ENCODE peak calls at places on chromosomes 4 and X, in five cellular contexts. One of them, this sample, is unnamed.

GRCh38 chr4:14862881-14863280 is 139.4 kb upstream of the CPEB2 start:
- DNase-seq in HepG2: no peak
- DNase-seq in HCT116: no peak
- DNase-seq in K562: peak
- DNase-seq in GM12878: no peak
- DNase-seq in this sample: no peak

GRCh38 chrX:43375146-43375545 is 281.0 kb upstream of the MAOA start:
- DNase-seq in HepG2: no peak
- DNase-seq in HCT116: no peak
- DNase-seq in K562: no peak
- DNase-seq in GM12878: no peak
- DNase-seq in this sample: no peak

GRCh38 chr4:40307627-40308497 is 27.3 kb upstream of the CHRNA9 start:
- DNase-seq in HepG2: no peak
- DNase-seq in HCT116: no peak
- DNase-seq in K562: peak
- DNase-seq in GM12878: peak
- DNase-seq in this sample: no peak

GRCh38 chrX:152926923-152927322 is 29.1 kb downstream of the ZNF185 start:
- DNase-seq in HepG2: no peak
- DNase-seq in HCT116: no peak
- DNase-seq in K562: no peak
- DNase-seq in GM12878: no peak
- DNase-seq in this sample: no peak

GRCh38 chr4:120801171-120801758 is 121.3 kb downstream of the PRDM5 start:
- DNase-seq in HepG2: no peak
- DNase-seq in HCT116: no peak
- DNase-seq in K562: no peak
- DNase-seq in GM12878: no peak
- DNase-seq in this sample: no peak

GRCh38 chrX:132615396-132616131 is 126.7 kb upstream of the MBNL3 start:
- DNase-seq in HepG2: peak
- DNase-seq in HCT116: peak
- DNase-seq in K562: peak
- DNase-seq in GM12878: no peak
- DNase-seq in this sample: peak

GRCh38 chrX:13733506-13733905 is 914 bp downstream of the TRAPPC2 start:
- DNase-seq in HepG2: no peak
- DNase-seq in HCT116: no peak
- DNase-seq in K562: no peak
- DNase-seq in GM12878: no peak
- DNase-seq in this sample: no peak

GRCh38 chr4:177367336-177367735 is 57.7 kb downstream of the NEIL3 start:
- DNase-seq in HepG2: peak
- DNase-seq in HCT116: no peak
- DNase-seq in K562: no peak
- DNase-seq in GM12878: no peak
- DNase-seq in this sample: no peak

GRCh38 chr4:1410491-1411325 is 4.5 kb upstream of the NKX1-1 start:
- DNase-seq in HepG2: peak
- DNase-seq in HCT116: no peak
- DNase-seq in K562: peak
- DNase-seq in GM12878: no peak
- DNase-seq in this sample: peak

GRCh38 chr4:75940692-75941253 is at the start of gene NAAA:
- DNase-seq in HepG2: peak
- DNase-seq in HCT116: peak
- DNase-seq in K562: peak
- DNase-seq in GM12878: no peak
- DNase-seq in this sample: peak

GRCh38 chr4:98113005-98113404 is 30.3 kb downstream of the STPG2 start:
- DNase-seq in HepG2: peak
- DNase-seq in HCT116: peak
- DNase-seq in K562: no peak
- DNase-seq in GM12878: no peak
- DNase-seq in this sample: no peak

GRCh38 chr4:59608466-59608865 is 1591.7 kb upstream of the ADGRL3 start:
- DNase-seq in HepG2: no peak
- DNase-seq in HCT116: no peak
- DNase-seq in K562: no peak
- DNase-seq in GM12878: no peak
- DNase-seq in this sample: no peak

GRCh38 chrX:54181196-54181953 is 1.7 kb downstream of the FAM120C start:
- DNase-seq in HepG2: no peak
- DNase-seq in HCT116: no peak
- DNase-seq in K562: no peak
- DNase-seq in GM12878: no peak
- DNase-seq in this sample: no peak

GRCh38 chr4:10929818-10930217 is 245.2 kb upstream of the CLNK start:
- DNase-seq in HepG2: no peak
- DNase-seq in HCT116: no peak
- DNase-seq in K562: no peak
- DNase-seq in GM12878: no peak
- DNase-seq in this sample: no peak

GRCh38 chr4:143127621-143128020 is 57.1 kb upstream of the USP38 start:
- DNase-seq in HepG2: no peak
- DNase-seq in HCT116: no peak
- DNase-seq in K562: no peak
- DNase-seq in GM12878: no peak
- DNase-seq in this sample: no peak

GRCh38 chr4:3486556-3487270 is 23.6 kb downstream of the DOK7 start:
- DNase-seq in HepG2: no peak
- DNase-seq in HCT116: no peak
- DNase-seq in K562: no peak
- DNase-seq in GM12878: no peak
- DNase-seq in this sample: no peak

GRCh38 chr4:11281720-11282119 is 147.0 kb downstream of the HS3ST1 start:
- DNase-seq in HepG2: no peak
- DNase-seq in HCT116: no peak
- DNase-seq in K562: no peak
- DNase-seq in GM12878: no peak
- DNase-seq in this sample: no peak

GRCh38 chrX:40922307-40922706 is 162.9 kb upstream of the USP9X start:
- DNase-seq in HepG2: peak
- DNase-seq in HCT116: peak
- DNase-seq in K562: peak
- DNase-seq in GM12878: no peak
- DNase-seq in this sample: no peak

GRCh38 chr4:26410385-26411293 is 79.6 kb downstream of the CCKAR start:
- DNase-seq in HepG2: peak
- DNase-seq in HCT116: no peak
- DNase-seq in K562: peak
- DNase-seq in GM12878: peak
- DNase-seq in this sample: no peak

DNA sequence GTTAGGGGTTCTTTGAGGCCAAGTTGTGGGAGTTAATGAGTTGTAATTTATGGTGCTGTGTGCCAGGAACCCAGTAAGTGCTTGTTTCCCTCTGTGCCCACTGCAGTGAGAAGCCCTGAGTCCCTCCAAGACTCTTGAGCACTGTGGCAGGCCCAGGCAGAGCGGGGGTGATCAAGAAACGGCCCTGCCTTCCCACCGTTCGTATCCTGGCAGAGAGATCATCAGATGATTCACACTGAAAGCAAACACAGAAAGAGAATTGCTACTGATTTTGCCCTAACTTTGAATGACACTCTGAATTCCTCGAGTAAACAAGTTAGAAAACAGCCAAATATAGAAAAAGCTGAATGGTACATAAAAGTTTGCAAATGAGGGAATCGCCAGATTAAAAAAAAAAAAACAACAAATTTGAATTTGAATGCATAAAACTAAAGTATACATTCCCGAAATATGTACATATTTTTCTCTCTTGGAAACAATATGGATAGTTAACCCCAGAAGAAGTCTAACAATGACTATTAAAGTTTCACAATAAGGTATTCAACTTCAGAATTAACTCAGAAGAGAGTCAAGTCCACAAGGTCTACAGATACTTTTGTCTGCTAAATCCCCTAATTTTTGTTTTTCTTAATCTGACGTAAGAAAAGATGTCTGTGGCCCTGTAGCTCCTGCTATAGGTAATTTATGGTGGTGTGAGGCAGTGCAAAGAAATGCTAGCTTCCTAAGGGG is 71.8 kb downstream of the AFAP1 start:
- DNase-seq in HepG2: no peak
- DNase-seq in HCT116: no peak
- DNase-seq in K562: no peak
- DNase-seq in GM12878: no peak
- DNase-seq in this sample: no peak
- TF ChIP-seq SRF in HepG2: no peak
- TF ChIP-seq SRF in HCT116: no peak
- TF ChIP-seq SRF in K562: no peak
- TF ChIP-seq SRF in GM12878: no peak
- TF ChIP-seq SRF in this sample: no peak

GRCh38 chr4:81602853-81603252 is 131.1 kb upstream of the RASGEF1B start:
- DNase-seq in HepG2: no peak
- DNase-seq in HCT116: no peak
- DNase-seq in K562: no peak
- DNase-seq in GM12878: no peak
- DNase-seq in this sample: no peak

GRCh38 chr4:81604683-81605082 is 133.0 kb upstream of the RASGEF1B start:
- DNase-seq in HepG2: no peak
- DNase-seq in HCT116: no peak
- DNase-seq in K562: no peak
- DNase-seq in GM12878: no peak
- DNase-seq in this sample: no peak

GRCh38 chr4:81606796-81607550 is 135.3 kb upstream of the RASGEF1B start:
- DNase-seq in HepG2: no peak
- DNase-seq in HCT116: no peak
- DNase-seq in K562: peak
- DNase-seq in GM12878: no peak
- DNase-seq in this sample: no peak

GRCh38 chr4:81606166-81606565 is 134.5 kb upstream of the RASGEF1B start:
- DNase-seq in HepG2: no peak
- DNase-seq in HCT116: no peak
- DNase-seq in K562: no peak
- DNase-seq in GM12878: no peak
- DNase-seq in this sample: no peak

GRCh38 chr4:81605278-81605677 is 133.6 kb upstream of the RASGEF1B start:
- DNase-seq in HepG2: no peak
- DNase-seq in HCT116: no peak
- DNase-seq in K562: no peak
- DNase-seq in GM12878: no peak
- DNase-seq in this sample: no peak
- TF ChIP-seq SRF in HepG2: no peak
- TF ChIP-seq SRF in HCT116: no peak
- TF ChIP-seq SRF in K562: no peak
- TF ChIP-seq SRF in GM12878: no peak
- TF ChIP-seq SRF in this sample: no peak

GRCh38 chr4:127212701-127213100 is 420.1 kb upstream of the INTU start:
- DNase-seq in HepG2: no peak
- DNase-seq in HCT116: no peak
- DNase-seq in K562: no peak
- DNase-seq in GM12878: no peak
- DNase-seq in this sample: no peak

GRCh38 chr4:127212269-127212580 is 420.5 kb upstream of the INTU start:
- DNase-seq in HepG2: no peak
- DNase-seq in HCT116: no peak
- DNase-seq in K562: no peak
- DNase-seq in GM12878: no peak
- DNase-seq in this sample: no peak

GRCh38 chr4:127214936-127215335 is 417.8 kb upstream of the INTU start:
- DNase-seq in HepG2: no peak
- DNase-seq in HCT116: no peak
- DNase-seq in K562: no peak
- DNase-seq in GM12878: no peak
- DNase-seq in this sample: no peak

GRCh38 chr4:127211377-127212268 is 421.1 kb upstream of the INTU start:
- DNase-seq in HepG2: no peak
- DNase-seq in HCT116: no peak
- DNase-seq in K562: no peak
- DNase-seq in GM12878: no peak
- DNase-seq in this sample: no peak

GRCh38 chr4:127214001-127214400 is 418.8 kb upstream of the INTU start:
- DNase-seq in HepG2: no peak
- DNase-seq in HCT116: no peak
- DNase-seq in K562: no peak
- DNase-seq in GM12878: no peak
- DNase-seq in this sample: no peak
- TF ChIP-seq SRF in HepG2: no peak
- TF ChIP-seq SRF in HCT116: no peak
- TF ChIP-seq SRF in K562: no peak
- TF ChIP-seq SRF in GM12878: no peak
- TF ChIP-seq SRF in this sample: no peak

GRCh38 chr4:73895201-73896177 is 26.3 kb downstream of the CXCL1 start:
- DNase-seq in HepG2: no peak
- DNase-seq in HCT116: no peak
- DNase-seq in K562: no peak
- DNase-seq in GM12878: no peak
- DNase-seq in this sample: no peak
- TF ChIP-seq SRF in HepG2: no peak
- TF ChIP-seq SRF in HCT116: no peak
- TF ChIP-seq SRF in K562: no peak
- TF ChIP-seq SRF in GM12878: no peak
- TF ChIP-seq SRF in this sample: no peak

DNA sequence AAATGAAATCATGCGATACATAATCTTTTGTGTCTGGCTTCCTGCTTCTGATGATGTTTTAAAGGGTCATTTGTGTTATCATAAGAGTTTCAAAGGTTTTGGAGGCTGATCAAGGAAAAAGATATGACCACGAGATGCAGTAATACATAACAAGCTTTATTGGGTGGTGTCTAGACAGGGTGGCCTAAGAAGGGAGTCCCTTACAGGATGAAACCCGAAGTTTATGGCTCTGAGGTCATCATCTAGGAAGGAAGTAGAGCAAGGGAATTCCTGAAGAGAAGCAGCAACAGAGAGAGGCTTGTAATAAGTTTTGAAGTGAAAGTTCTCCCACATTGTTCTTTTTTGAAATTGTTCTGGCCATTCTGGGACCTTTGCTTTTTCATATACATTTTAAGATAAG is 40.8 kb upstream of the SOD3 start:
- DNase-seq in HepG2: no peak
- DNase-seq in HCT116: no peak
- DNase-seq in K562: no peak
- DNase-seq in GM12878: no peak
- DNase-seq in this sample: no peak
- TF ChIP-seq SRF in HepG2: no peak
- TF ChIP-seq SRF in HCT116: no peak
- TF ChIP-seq SRF in K562: no peak
- TF ChIP-seq SRF in GM12878: no peak
- TF ChIP-seq SRF in this sample: no peak

DNA sequence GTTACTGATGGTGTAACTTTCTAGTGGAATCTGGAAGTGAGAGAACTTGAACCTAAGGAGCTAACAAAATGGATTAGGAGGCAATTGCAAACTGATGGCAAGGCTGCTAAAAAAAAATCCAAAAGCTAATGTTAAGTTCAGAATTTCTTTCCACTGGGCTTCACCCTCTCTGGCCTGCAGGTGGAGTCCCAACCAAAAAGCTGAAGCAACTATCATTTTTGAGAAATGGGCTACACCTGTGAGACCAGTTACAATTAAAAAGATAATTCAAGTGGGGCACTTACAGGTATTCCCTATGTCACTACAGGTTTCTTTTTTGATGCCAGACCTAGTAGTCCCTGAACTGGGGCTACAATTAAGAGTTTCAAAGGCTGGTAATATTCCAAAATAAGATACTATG is 142.1 kb upstream of the FTHL17 start:
- DNase-seq in HepG2: no peak
- DNase-seq in HCT116: no peak
- DNase-seq in K562: peak
- DNase-seq in GM12878: no peak
- DNase-seq in this sample: no peak
- TF ChIP-seq SRF in HepG2: no peak
- TF ChIP-seq SRF in HCT116: no peak
- TF ChIP-seq SRF in K562: no peak
- TF ChIP-seq SRF in GM12878: no peak
- TF ChIP-seq SRF in this sample: no peak

This sample was measured in H1.